ENCODE peak calls at places on chromosomes 3 and 15, in four cellular contexts. O, M, P and C are unnamed samples.

GRCh38 chr15:57972801-57973311 is 92.7 kb downstream of the ALDH1A2 start:
- DNase-seq in P (no peak), M (no peak), O (no peak), C (no peak)

GRCh38 chr3:87856126-87856525 is 202.7 kb downstream of the CGGBP1 start:
- DNase-seq in O (no peak), M (no peak), P (no peak), C (peak)

GRCh38 chr15:41429003-41429890 is 12.4 kb downstream of the RTF1 start:
- DNase-seq in O (peak), M (no peak), P (no peak), C (peak)

GRCh38 chr15:74212494-74212893 is 9.9 kb upstream of the STRA6 start:
- DNase-seq in P (no peak), M (no peak), O (no peak), C (no peak)

GRCh38 chr3:42836545-42837123 is 27.4 kb downstream of the ACKR2 start:
- DNase-seq in O (no peak), M (no peak), P (no peak), C (no peak)

GRCh38 chr3:29686889-29687592 is 406.2 kb downstream of the RBMS3 start:
- DNase-seq in O (peak), P (peak), M (no peak), C (peak)

GRCh38 chr3:116038968-116039950 is 406.0 kb downstream of the LSAMP start:
- DNase-seq in P (no peak), O (no peak), M (no peak), C (no peak)

GRCh38 chr3:17192995-17193394 is 308.2 kb downstream of the PLCL2 start:
- DNase-seq in O (no peak), P (no peak), M (no peak), C (no peak)

GRCh38 chr15:52228928-52229327 is 37.7 kb upstream of the GNB5 start:
- DNase-seq in P (no peak), M (no peak), O (peak), C (no peak)

GRCh38 chr15:54644796-54645195 is 551.9 kb downstream of the RSL24D1 start:
- DNase-seq in M (no peak), P (no peak), O (no peak), C (no peak)

GRCh38 chr15:101276501-101277037 is 716 bp downstream of the SELENOS start:
- DNase-seq in M (no peak), P (no peak), O (no peak), C (no peak)

GRCh38 chr15:87764461-87765236 is 491.9 kb downstream of the NTRK3 start:
- DNase-seq in P (peak), M (no peak), O (peak), C (no peak)

GRCh38 chr15:80568876-80569605 is 126.1 kb upstream of the ABHD17C start:
- DNase-seq in P (no peak), O (no peak), M (no peak), C (no peak)